ENCODE peak calls at places on chromosomes 4 and X, in seven cellular contexts. C, A, K, T, I, S and N are unnamed samples.

GRCh38 chr4:76979236-76979635 is 29.7 kb downstream of the SEPTIN11 start:
- DNase-seq in I (no peak), T (no peak), A (no peak), S (no peak), C (no peak), K (no peak), N (no peak)

GRCh38 chr4:148834804-148835598 is 392.8 kb upstream of the NR3C2 start:
- DNase-seq in T (no peak), C (peak), K (no peak), A (peak), S (peak), I (no peak), N (no peak)

GRCh38 chrX:3777416-3777815 is 64.0 kb upstream of the PRKX start:
- DNase-seq in I (no peak), T (no peak), A (no peak), K (no peak), S (no peak), C (no peak), N (no peak)

GRCh38 chr4:164828945-164829344 is 48.0 kb upstream of the APELA start:
- DNase-seq in A (no peak), S (no peak), K (no peak), C (no peak), T (no peak), I (no peak), N (no peak)

GRCh38 chrX:18995216-18995615 is 11.3 kb upstream of the PHKA2 start:
- DNase-seq in C (no peak), T (no peak), A (peak), I (no peak), S (peak), K (no peak), N (no peak)

GRCh38 chrX:41890026-41890423 is 33.3 kb downstream of the CASK start:
- DNase-seq in C (no peak), T (no peak), A (no peak), I (no peak), S (no peak), K (no peak), N (no peak)

GRCh38 chr4:113686950-113687718 is 74.4 kb downstream of the CAMK2D start:
- DNase-seq in A (peak), I (peak), T (no peak), C (no peak), S (no peak), K (no peak), N (no peak)

GRCh38 chrX:4380710-4381109 is 667.3 kb upstream of the PRKX start:
- DNase-seq in C (no peak), K (no peak), A (no peak), S (no peak), I (no peak), T (no peak), N (no peak)

GRCh38 chrX:6325437-6325836 is 96.8 kb upstream of the NLGN4X start:
- DNase-seq in A (no peak), K (no peak), S (peak), C (no peak), T (no peak), I (no peak), N (no peak)

GRCh38 chr4:37977471-37978452 is 17.6 kb downstream of the PTTG2 start:
- DNase-seq in A (peak), I (peak), S (peak), T (peak), C (peak), K (peak), N (peak)

GRCh38 chr4:94216394-94216793 is 8.7 kb downstream of the SMARCAD1 start:
- DNase-seq in T (no peak), A (no peak), K (no peak), C (no peak), S (no peak), I (peak), N (no peak)

GRCh38 chr4:56791316-56791715 is 30.2 kb downstream of the SPINK2 start:
- DNase-seq in K (no peak), C (no peak), A (no peak), I (no peak), S (no peak), T (no peak), N (no peak)

GRCh38 chr4:22730049-22730448 is 37.3 kb downstream of the GBA3 start:
- DNase-seq in T (no peak), C (no peak), I (no peak), K (no peak), A (no peak), S (no peak), N (no peak)

GRCh38 chr4:176927664-176928063 is 134.9 kb upstream of the VEGFC start:
- DNase-seq in C (no peak), I (no peak), T (no peak), A (peak), K (no peak), S (peak), N (no peak)

GRCh38 chrX:36898301-36898700 is 109.9 kb upstream of the FAM47C start:
- DNase-seq in A (peak), C (peak), T (no peak), S (peak), K (no peak), I (no peak), N (no peak)

GRCh38 chr4:141464366-141464765 is 172.0 kb upstream of the IL15 start:
- DNase-seq in K (no peak), T (no peak), A (no peak), I (no peak), C (no peak), S (no peak), N (no peak)

GRCh38 chr4:163166041-163166579 is 580 bp downstream of the NAF1 start:
- DNase-seq in A (peak), K (peak), S (peak), C (peak), T (peak), I (peak), N (peak)

GRCh38 chrX:44440006-44440405 is 96.5 kb upstream of the EFHC2 start:
- DNase-seq in I (no peak), S (no peak), T (no peak), K (no peak), C (no peak), A (no peak), N (no peak)

GRCh38 chrX:150605603-150606002 is 37.2 kb downstream of the MTM1 start:
- DNase-seq in K (no peak), A (no peak), S (no peak), T (no peak), C (no peak), I (no peak), N (no peak)

GRCh38 chr4:24488399-24489164 is 95.8 kb downstream of the DHX15 start:
- DNase-seq in C (peak), S (peak), T (peak), I (peak), A (peak), K (peak), N (peak)

GRCh38 chrX:105211051-105211575 is 9.4 kb downstream of the TEX13A start:
- DNase-seq in T (no peak), K (no peak), C (no peak), S (peak), A (peak), I (no peak), N (no peak)

GRCh38 chr4:10161146-10161545 is 44.5 kb upstream of the WDR1 start:
- DNase-seq in S (peak), A (peak), C (no peak), I (no peak), K (no peak), T (no peak), N (no peak)

GRCh38 chrX:50211510-50211909 is 6.9 kb downstream of the CCNB3 start:
- DNase-seq in K (peak), I (peak), T (no peak), S (peak), C (no peak), A (peak), N (no peak)

GRCh38 chr4:110610620-110610939 is 12.3 kb downstream of the PITX2 start:
- DNase-seq in S (no peak), C (no peak), T (no peak), K (peak), I (no peak), A (no peak), N (no peak)

GRCh38 chrX:119673336-119673735 is 19.6 kb downstream of the SEPTIN6 start:
- DNase-seq in I (no peak), C (no peak), A (no peak), T (no peak), S (no peak), K (no peak), N (no peak)

GRCh38 chr4:100894339-100894870 is 376.6 kb upstream of the EMCN start:
- DNase-seq in I (no peak), C (no peak), K (no peak), A (no peak), T (no peak), S (no peak), N (no peak)

GRCh38 chr4:145098675-145099037 is 545 bp downstream of the ABCE1 start:
- DNase-seq in S (peak), K (no peak), T (peak), A (peak), C (peak), I (peak), N (peak)

GRCh38 chrX:69158166-69159040 is 6.8 kb downstream of the PJA1 start:
- DNase-seq in T (peak), S (peak), C (peak), A (peak), K (peak), I (peak), N (peak)

GRCh38 chrX:153969904-153970397 is 1.7 kb downstream of the HCFC1 start:
- DNase-seq in T (peak), A (peak), K (no peak), S (no peak), I (no peak), C (no peak), N (peak)

GRCh38 chr4:109562457-109563237 is 2.6 kb downstream of the MCUB start:
- DNase-seq in A (no peak), I (peak), S (no peak), K (no peak), C (peak), T (no peak), N (no peak)

GRCh38 chrX:70332600-70332999 is 42.7 kb downstream of the KIF4A start:
- DNase-seq in T (peak), A (no peak), S (no peak), K (no peak), C (no peak), I (no peak), N (no peak)
- TF ChIP-seq CTCF in T (no peak), A (no peak), S (peak), K (no peak), C (peak), I (no peak), N (no peak)

GRCh38 chr4:150217192-150217591 is 138.9 kb downstream of the DCLK2 start:
- DNase-seq in C (peak), I (no peak), A (peak), T (no peak), S (peak), K (no peak), N (no peak)
- TF ChIP-seq CTCF in C (peak), I (no peak), A (peak), T (peak), S (peak), K (no peak), N (no peak)

GRCh38 chrX:39814391-39814790 is 283.4 kb downstream of the BCOR start:
- DNase-seq in T (peak), A (peak), C (no peak), I (peak), K (no peak), S (no peak), N (no peak)
- TF ChIP-seq CTCF in T (peak), A (peak), C (peak), I (peak), K (peak), S (peak), N (no peak)

DNA sequence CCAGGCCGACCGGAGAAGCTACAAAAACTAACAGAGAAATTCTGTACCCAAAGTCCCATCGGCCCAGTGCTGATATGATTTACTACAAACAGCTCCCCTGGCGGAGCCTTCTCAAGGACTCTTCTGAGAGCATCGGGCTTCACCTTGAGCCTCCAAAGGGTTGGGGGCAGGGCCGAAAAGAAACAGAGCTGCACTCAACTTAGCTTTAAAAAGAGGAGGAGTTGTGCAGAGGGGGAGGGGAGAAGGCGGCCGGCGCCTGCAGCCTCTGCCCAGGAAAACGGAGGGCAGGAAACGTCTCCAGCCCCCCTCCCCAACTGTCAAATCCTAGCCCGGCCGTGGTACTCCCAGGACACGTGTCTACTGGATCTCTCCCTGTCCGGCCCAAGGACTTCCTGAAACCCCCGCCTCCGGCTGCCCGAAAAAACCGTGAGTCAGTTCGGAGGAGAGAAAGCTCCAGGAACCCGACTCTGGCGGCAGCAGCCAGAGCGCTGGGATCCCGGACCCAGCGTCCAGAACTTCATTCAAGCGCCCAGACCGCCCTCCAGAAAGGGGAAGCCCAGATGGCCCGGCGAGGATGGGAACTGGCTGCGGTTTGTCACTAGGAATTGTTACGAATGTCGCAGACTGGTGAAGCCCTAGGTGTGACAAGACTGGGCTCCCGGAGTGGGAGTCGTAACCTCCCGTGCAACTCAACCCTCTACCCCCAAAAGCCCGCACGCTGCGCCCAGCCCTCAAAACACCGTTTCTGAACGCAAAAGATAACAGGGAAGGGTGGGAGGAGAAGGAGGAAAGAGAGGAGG is 1.0 kb downstream of the ADAMTS3 start:
- DNase-seq in S (peak), T (peak), K (peak), C (peak), I (peak), A (peak), N (peak)
- TF ChIP-seq CTCF in S (peak), T (peak), K (no peak), C (peak), I (no peak), A (peak), N (no peak)

GRCh38 chr4:5678977-5679376 is 29.4 kb downstream of the EVC2 start:
- DNase-seq in K (no peak), S (peak), A (no peak), I (no peak), C (no peak), T (no peak), N (no peak)
- TF ChIP-seq CTCF in K (no peak), S (no peak), A (no peak), I (no peak), C (no peak), T (no peak), N (no peak)

GRCh38 chrX:48467331-48467761 is 2.7 kb downstream of the SLC38A5 start:
- DNase-seq in S (no peak), I (no peak), C (no peak), T (peak), A (no peak), K (no peak), N (no peak)

GRCh38 chrX:48470833-48471118 is 716 bp upstream of the SLC38A5 start:
- DNase-seq in C (no peak), A (no peak), S (no peak), I (no peak), T (peak), K (no peak), N (no peak)

GRCh38 chrX:48470110-48470832 is at the start of gene SLC38A5:
- DNase-seq in T (peak), S (no peak), K (no peak), C (no peak), A (no peak), I (no peak), N (no peak)

GRCh38 chrX:48468247-48468671 is 1.8 kb downstream of the SLC38A5 start:
- DNase-seq in T (peak), S (no peak), A (no peak), C (no peak), K (no peak), I (peak), N (no peak)

GRCh38 chrX:48468693-48469691 is 1.1 kb downstream of the SLC38A5 start:
- DNase-seq in C (no peak), I (peak), K (peak), S (no peak), T (peak), A (no peak), N (no peak)
- TF ChIP-seq CTCF in C (peak), I (no peak), K (no peak), S (peak), T (peak), A (no peak), N (no peak)

DNA sequence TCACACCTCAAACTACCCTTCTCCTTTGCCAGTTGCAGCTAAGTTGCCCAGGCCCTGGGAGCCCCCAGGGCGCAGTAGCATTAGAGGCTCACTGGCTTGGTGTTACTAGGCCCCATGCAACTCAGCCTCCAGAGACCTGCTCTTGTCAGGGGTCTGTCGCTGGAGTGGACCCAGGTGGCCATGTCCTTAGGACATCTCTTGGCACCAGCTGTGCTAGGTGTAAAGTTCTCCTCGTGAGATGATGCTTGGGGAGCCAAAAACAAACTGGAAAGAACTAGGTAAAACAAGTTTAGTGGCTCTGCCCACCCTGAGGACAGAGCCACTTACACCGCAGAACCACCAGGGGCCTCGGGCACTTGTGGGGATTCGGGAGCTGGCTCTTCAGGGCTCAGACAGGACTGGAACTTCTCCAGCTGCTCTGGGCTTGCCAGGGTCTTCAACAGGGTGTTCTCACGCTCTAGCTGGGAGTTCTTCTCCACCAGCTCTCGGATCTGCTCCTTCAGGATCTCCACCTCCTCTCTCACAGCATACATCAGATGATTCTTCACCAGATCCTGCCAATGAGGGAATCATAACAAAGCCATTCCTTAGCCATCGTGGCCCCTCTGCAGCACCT is 61.3 kb downstream of the TSC22D3 start:
- DNase-seq in I (no peak), C (no peak), S (no peak), T (no peak), K (no peak), A (peak), N (peak)
- TF ChIP-seq CTCF in I (no peak), C (peak), S (peak), T (no peak), K (no peak), A (peak), N (no peak)

GRCh38 chrX:12206413-12206812 is 68.1 kb downstream of the FRMPD4 start:
- DNase-seq in K (no peak), T (no peak), C (no peak), S (no peak), I (no peak), A (no peak), N (no peak)
- TF ChIP-seq CTCF in K (no peak), T (no peak), C (no peak), S (no peak), I (no peak), A (no peak), N (no peak)

GRCh38 chr4:172652369-172652768 is 516.2 kb upstream of the GALNT7 start:
- DNase-seq in S (no peak), K (no peak), A (no peak), I (no peak), C (no peak), T (no peak), N (no peak)

GRCh38 chr4:172649143-172649542 is 519.5 kb upstream of the GALNT7 start:
- DNase-seq in S (no peak), K (no peak), I (no peak), T (no peak), C (no peak), A (no peak), N (no peak)

GRCh38 chr4:172650758-172651495 is 517.7 kb upstream of the GALNT7 start:
- DNase-seq in S (no peak), A (no peak), K (no peak), C (no peak), T (no peak), I (no peak), N (no peak)

GRCh38 chr4:172648471-172648870 is 520.1 kb upstream of the GALNT7 start:
- DNase-seq in S (peak), I (no peak), A (no peak), C (no peak), K (no peak), T (no peak), N (no peak)
- TF ChIP-seq CTCF in S (no peak), I (no peak), A (no peak), C (no peak), K (no peak), T (no peak), N (no peak)

GRCh38 chrX:134520860-134521390 is 61.0 kb downstream of the HPRT1 start:
- DNase-seq in T (peak), I (no peak), C (peak), A (peak), K (peak), S (peak), N (no peak)
- TF ChIP-seq CTCF in T (peak), I (no peak), C (peak), A (peak), K (no peak), S (peak), N (no peak)